ENCODE peak calls at places on chromosomes 6 and 20, in five cellular contexts. V, C, W, R and I are unnamed samples.

GRCh38 chr6:157667211-157668033 is 155.6 kb upstream of the SNX9 start:
- DNase-seq in V (peak), C (peak), W (peak), R (peak), I (peak)

GRCh38 chr6:55198708-55199107 is 24.4 kb downstream of the HCRTR2 start:
- DNase-seq in V (no peak), C (no peak), W (no peak), R (no peak), I (no peak)

GRCh38 chr6:43517503-43518357 is 841 bp downstream of the POLR1C start:
- DNase-seq in V (peak), C (no peak), W (no peak), R (no peak), I (no peak)

GRCh38 chr6:142474446-142475289 is 172.9 kb downstream of the ADGRG6 start:
- DNase-seq in V (peak), C (no peak), W (peak), R (no peak), I (no peak)

GRCh38 chr6:20907486-20908071 is 373.3 kb downstream of the CDKAL1 start:
- DNase-seq in V (no peak), C (no peak), W (no peak), R (no peak), I (no peak)

GRCh38 chr6:16432075-16433032 is 194.0 kb downstream of the GMPR start:
- DNase-seq in V (peak), C (no peak), W (no peak), R (no peak), I (peak)

GRCh38 chr6:151292974-151293373 is 53.2 kb downstream of the AKAP12 start:
- DNase-seq in V (peak), C (no peak), W (no peak), R (no peak), I (no peak)

GRCh38 chr20:9332783-9333482 is 181.5 kb upstream of the LAMP5 start:
- DNase-seq in V (no peak), C (no peak), W (no peak), R (no peak), I (no peak)

GRCh38 chr6:121236984-121237383 is 97.3 kb downstream of the TBC1D32 start:
- DNase-seq in V (no peak), C (no peak), W (no peak), R (no peak), I (no peak)

GRCh38 chr6:18317850-18318249 is 53.5 kb upstream of the DEK start:
- DNase-seq in V (peak), C (no peak), W (no peak), R (no peak), I (no peak)

GRCh38 chr6:135210632-135211305 is 29.7 kb downstream of the MYB start:
- DNase-seq in V (no peak), C (no peak), W (no peak), R (no peak), I (no peak)
- H3K4me3 ChIP-seq in V (no peak), C (no peak), W (no peak), R (no peak), I (no peak)

GRCh38 chr6:37477186-37477585 is 22.5 kb downstream of the CCDC167 start:
- DNase-seq in V (no peak), C (no peak), W (no peak), R (no peak), I (no peak)
- TF ChIP-seq CTCF in V (no peak), C (no peak), W (no peak), R (no peak), I (no peak)

DNA sequence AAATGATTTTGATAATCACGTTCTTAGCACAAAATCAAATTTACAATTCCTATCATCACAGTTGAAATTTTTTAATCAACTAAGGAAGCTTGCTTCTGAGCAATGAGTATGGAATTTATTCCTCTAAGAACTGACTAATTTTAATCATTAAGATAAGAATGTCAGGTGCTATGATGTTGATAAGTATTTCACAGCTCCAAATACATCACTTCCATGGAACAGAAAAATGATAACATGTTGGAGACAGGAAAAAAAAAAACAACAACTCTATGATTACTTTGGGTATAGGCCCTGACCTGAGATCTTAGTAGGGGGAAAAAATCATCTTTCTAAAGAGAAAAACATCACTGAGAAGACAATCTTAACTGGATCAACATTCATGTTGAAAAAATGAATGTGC is 89.4 kb upstream of the BMP2 start:
- DNase-seq in V (no peak), C (no peak), W (no peak), R (no peak), I (no peak)
- TF ChIP-seq POLR2A in V (no peak), C (no peak), W (no peak), R (no peak), I (no peak)

DNA sequence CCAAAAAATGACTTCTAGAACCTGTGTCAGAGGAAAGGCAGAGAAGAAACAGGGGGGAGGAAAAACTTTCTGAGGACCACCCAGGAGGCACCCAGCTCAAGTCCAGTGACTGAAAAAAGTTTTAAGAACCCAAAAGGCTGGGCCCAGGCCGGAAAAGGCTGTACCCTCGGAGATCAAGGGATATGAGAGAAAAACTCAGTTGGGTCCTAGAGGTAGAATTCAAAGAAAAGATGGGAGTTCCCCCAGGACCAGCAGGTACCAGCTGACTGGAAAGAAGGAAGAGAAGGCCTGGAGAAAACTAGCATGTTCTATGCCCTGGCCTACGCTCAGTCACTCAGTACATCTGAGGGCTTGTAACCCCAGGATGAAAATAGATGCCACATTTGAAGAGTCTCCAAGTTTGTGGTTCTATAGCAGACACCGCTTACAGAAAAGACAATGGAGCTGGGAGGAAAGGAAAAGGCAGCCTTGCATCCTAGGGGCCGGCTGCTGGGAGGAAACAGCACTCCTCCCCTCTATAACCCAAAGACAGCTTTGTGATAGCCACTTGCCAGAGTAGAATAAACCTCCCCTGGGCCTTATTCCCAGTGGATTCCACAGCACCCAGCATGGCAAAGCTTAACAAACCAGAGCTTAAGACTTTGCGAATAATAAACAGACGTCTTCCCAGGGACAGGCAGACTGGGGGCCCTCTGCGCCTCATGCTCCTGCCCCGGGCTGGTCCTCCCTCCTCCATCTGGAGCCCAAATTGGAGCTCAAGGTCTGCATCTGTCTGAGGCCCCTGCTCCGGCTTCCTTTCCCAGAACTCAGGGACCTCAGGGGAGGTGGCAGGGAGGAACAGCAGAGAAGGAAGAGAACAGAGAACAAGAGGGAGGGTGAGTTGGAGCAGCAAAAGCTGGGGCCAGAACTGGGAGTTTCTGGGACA is 8.9 kb upstream of the TAF8 start:
- DNase-seq in V (no peak), C (no peak), W (no peak), R (no peak), I (no peak)
- H3K4me3 ChIP-seq in V (no peak), C (no peak), W (no peak), R (no peak), I (no peak)

GRCh38 chr6:39870950-39871349 is 63.3 kb downstream of the MOCS1 start:
- DNase-seq in V (no peak), C (no peak), W (no peak), R (no peak), I (no peak)
- TF ChIP-seq CTCF in V (no peak), C (no peak), W (peak), R (no peak), I (no peak)